ENCODE peak calls at places on chromosomes 5 and 9, in ten cellular contexts. F is body of pancreas; S is heart left ventricle; D is nephron progenitor cell; Q is breast epithelium; T is CD8-positive, alpha-beta T cell; E is endothelial cell; A is astrocyte of the cerebellum; L is HepG2; M is GM23338. X is an unnamed sample.

GRCh38 chr5:35854248-35854647 is 2.4 kb upstream of the IL7R start:
- DNase-seq in F (no peak), S (no peak), D (no peak), Q (no peak), T (peak), E (no peak), A (no peak), L (no peak), M (no peak), X (no peak)

GRCh38 chr9:125631391-125632085 is 75.5 kb downstream of the MAPKAP1 start:
- DNase-seq in F (no peak), S (no peak), D (no peak), Q (no peak), T (no peak), E (peak), A (peak), L (peak), M (peak), X (peak)

GRCh38 chr5:53170748-53171349 is 61.3 kb upstream of the MOCS2 start:
- DNase-seq in F (no peak), S (no peak), D (peak), Q (no peak), T (no peak), E (peak), A (peak), L (peak), M (peak), X (no peak)

GRCh38 chr5:98157368-98157767 is 616.1 kb upstream of the RGMB start:
- DNase-seq in F (no peak), S (no peak), D (no peak), Q (no peak), T (no peak), E (no peak), A (no peak), L (no peak), M (peak), X (no peak)

GRCh38 chr5:153654892-153655520 is 164.5 kb downstream of the GRIA1 start:
- DNase-seq in F (no peak), S (no peak), D (no peak), Q (no peak), T (no peak), E (no peak), A (no peak), L (peak), M (no peak), X (no peak)

GRCh38 chr9:37693265-37693664 is 42.5 kb downstream of the FRMPD1 start:
- DNase-seq in F (peak), S (no peak), D (no peak), Q (no peak), T (no peak), E (no peak), A (no peak), L (no peak), M (no peak), X (no peak)

GRCh38 chr9:14027114-14027812 is 286.7 kb downstream of the NFIB start:
- DNase-seq in F (peak), S (peak), D (no peak), Q (peak), T (no peak), E (peak), A (no peak), L (no peak), M (no peak), X (no peak)

GRCh38 chr9:137178201-137178938 is 6.5 kb upstream of the TMEM210 start:
- DNase-seq in F (no peak), S (no peak), D (no peak), Q (no peak), T (no peak), E (no peak), A (no peak), L (no peak), M (no peak), X (no peak)

GRCh38 chr9:109251080-109251775 is 69.6 kb downstream of the EPB41L4B start:
- DNase-seq in F (peak), S (no peak), D (no peak), Q (no peak), T (no peak), E (no peak), A (peak), L (peak), M (no peak), X (no peak)

GRCh38 chr5:179126506-179126991 is 66.4 kb downstream of the ZNF354C start:
- DNase-seq in F (peak), S (no peak), D (no peak), Q (peak), T (no peak), E (no peak), A (no peak), L (no peak), M (no peak), X (peak)

GRCh38 chr5:78293856-78294249 is 645 bp downstream of the AP3B1 start:
- DNase-seq in F (no peak), S (no peak), D (no peak), Q (no peak), T (no peak), E (no peak), A (no peak), L (no peak), M (peak), X (no peak)

GRCh38 chr5:74541381-74541781 is 99.1 kb downstream of the ENC1 start:
- DNase-seq in F (no peak), S (no peak), D (no peak), Q (no peak), T (no peak), E (no peak), A (no peak), L (no peak), M (no peak), X (no peak)

GRCh38 chr9:5851445-5851844 is 18.5 kb upstream of the ERMP1 start:
- DNase-seq in F (no peak), S (no peak), D (no peak), Q (no peak), T (peak), E (no peak), A (no peak), L (no peak), M (no peak), X (peak)

GRCh38 chr9:99387416-99387815 is 165.3 kb downstream of the SEC61B start:
- DNase-seq in F (no peak), S (no peak), D (no peak), Q (no peak), T (no peak), E (no peak), A (no peak), L (no peak), M (no peak), X (no peak)

GRCh38 chr5:168654225-168654624 is 75.1 kb upstream of the PANK3 start:
- DNase-seq in F (no peak), S (no peak), D (no peak), Q (no peak), T (no peak), E (no peak), A (no peak), L (no peak), M (no peak), X (no peak)

GRCh38 chr5:88815048-88815789 is 67.8 kb downstream of the MEF2C start:
- DNase-seq in F (no peak), S (no peak), D (no peak), Q (no peak), T (no peak), E (no peak), A (no peak), L (no peak), M (no peak), X (no peak)

GRCh38 chr9:5553211-5553610 is 42.9 kb downstream of the PDCD1LG2 start:
- DNase-seq in F (no peak), S (no peak), D (no peak), Q (no peak), T (no peak), E (no peak), A (peak), L (no peak), M (no peak), X (no peak)

GRCh38 chr9:25557645-25558300 is 120.5 kb downstream of the TUSC1 start:
- DNase-seq in F (no peak), S (no peak), D (no peak), Q (no peak), T (no peak), E (no peak), A (no peak), L (no peak), M (no peak), X (no peak)

GRCh38 chr5:172156541-172156994 is 31.5 kb downstream of the STK10 start:
- DNase-seq in F (peak), S (peak), D (no peak), Q (no peak), T (no peak), E (no peak), A (no peak), L (peak), M (no peak), X (no peak)

GRCh38 chr5:180625791-180626660 is 23.4 kb downstream of the FLT4 start:
- DNase-seq in F (no peak), S (no peak), D (no peak), Q (no peak), T (no peak), E (no peak), A (no peak), L (no peak), M (no peak), X (no peak)

GRCh38 chr9:38178282-38178681 is 109.3 kb upstream of the SHB start:
- DNase-seq in F (peak), S (no peak), D (no peak), Q (no peak), T (no peak), E (no peak), A (no peak), L (no peak), M (no peak), X (no peak)

GRCh38 chr9:14554866-14555265 is 138.4 kb downstream of the ZDHHC21 start:
- DNase-seq in F (no peak), S (no peak), D (no peak), Q (no peak), T (no peak), E (no peak), A (no peak), L (no peak), M (no peak), X (no peak)

GRCh38 chr5:160083501-160083900 is 35.7 kb downstream of the PWWP2A start:
- DNase-seq in F (no peak), S (no peak), D (no peak), Q (no peak), T (no peak), E (no peak), A (no peak), L (no peak), M (no peak), X (no peak)

GRCh38 chr9:28394774-28395173 is 821.5 kb upstream of the C9orf72 start:
- DNase-seq in F (no peak), S (no peak), D (no peak), Q (no peak), T (no peak), E (no peak), A (no peak), L (no peak), M (no peak), X (no peak)

GRCh38 chr5:75588666-75589065 is 22.6 kb upstream of the ANKDD1B start:
- DNase-seq in F (no peak), S (no peak), D (no peak), Q (no peak), T (no peak), E (no peak), A (no peak), L (no peak), M (peak), X (no peak)

GRCh38 chr9:133361507-133362092 is 5.2 kb downstream of the SURF2 start:
- DNase-seq in F (no peak), S (no peak), D (no peak), Q (no peak), T (no peak), E (no peak), A (no peak), L (no peak), M (no peak), X (no peak)

GRCh38 chr9:133362359-133363044 is 6.2 kb downstream of the SURF2 start:
- DNase-seq in F (no peak), S (no peak), D (no peak), Q (no peak), T (no peak), E (no peak), A (no peak), L (no peak), M (no peak), X (no peak)

GRCh38 chr9:133360400-133361393 is 4.3 kb downstream of the SURF2 start:
- DNase-seq in F (no peak), S (no peak), D (no peak), Q (no peak), T (no peak), E (no peak), A (no peak), L (no peak), M (no peak), X (no peak)

GRCh38 chr9:133357656-133358055 is 1.3 kb downstream of the SURF2 start:
- DNase-seq in F (no peak), S (no peak), D (no peak), Q (no peak), T (no peak), E (no peak), A (no peak), L (no peak), M (no peak), X (no peak)

GRCh38 chr9:133359420-133360175 is 3.2 kb downstream of the SURF2 start:
- DNase-seq in F (no peak), S (no peak), D (peak), Q (no peak), T (no peak), E (peak), A (no peak), L (peak), M (peak), X (no peak)
- TF ChIP-seq CTCF in F (peak), S (no peak), D (no peak), Q (no peak), T (no peak), E (no peak), A (peak), L (peak), M (peak), X (no peak)

DNA sequence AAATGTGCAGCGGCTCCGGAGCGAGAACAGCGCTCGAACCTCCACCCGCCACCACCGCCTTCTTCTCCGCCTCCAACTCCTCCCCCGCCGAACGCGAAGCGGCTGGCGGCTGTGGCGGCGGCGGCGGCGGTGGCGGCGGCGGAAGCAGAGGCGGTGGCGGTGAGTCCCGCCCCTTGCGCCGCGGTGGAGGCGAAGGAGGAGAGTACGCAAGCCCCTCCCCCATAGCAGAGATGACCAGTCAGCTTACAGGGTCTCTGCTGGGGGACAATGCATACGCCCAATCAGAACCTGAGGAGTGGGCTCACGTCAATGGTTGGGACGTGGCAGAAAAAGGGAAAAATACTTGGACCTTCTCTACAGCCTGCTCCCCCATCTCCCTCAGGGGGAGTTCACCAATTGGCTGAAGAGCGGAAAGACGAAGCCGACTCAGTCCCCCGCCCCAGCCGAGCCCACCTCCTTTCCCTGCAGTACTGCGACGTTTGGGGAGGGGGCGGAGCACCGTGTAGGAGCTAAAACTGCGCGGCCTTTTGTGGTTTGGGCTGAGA is at the start of gene PJA2:
- DNase-seq in F (peak), S (peak), D (peak), Q (peak), T (peak), E (peak), A (peak), L (peak), M (peak), X (peak)
- TF ChIP-seq CTCF in F (peak), S (peak), D (no peak), Q (peak), T (peak), E (peak), A (peak), L (no peak), M (no peak), X (peak)

GRCh38 chr5:135662683-135663082 is 83.9 kb upstream of the CXCL14 start:
- DNase-seq in F (no peak), S (no peak), D (no peak), Q (no peak), T (no peak), E (no peak), A (no peak), L (no peak), M (peak), X (no peak)
- TF ChIP-seq CTCF in F (no peak), S (no peak), D (no peak), Q (no peak), T (no peak), E (no peak), A (no peak), L (no peak), M (peak), X (no peak)

DNA sequence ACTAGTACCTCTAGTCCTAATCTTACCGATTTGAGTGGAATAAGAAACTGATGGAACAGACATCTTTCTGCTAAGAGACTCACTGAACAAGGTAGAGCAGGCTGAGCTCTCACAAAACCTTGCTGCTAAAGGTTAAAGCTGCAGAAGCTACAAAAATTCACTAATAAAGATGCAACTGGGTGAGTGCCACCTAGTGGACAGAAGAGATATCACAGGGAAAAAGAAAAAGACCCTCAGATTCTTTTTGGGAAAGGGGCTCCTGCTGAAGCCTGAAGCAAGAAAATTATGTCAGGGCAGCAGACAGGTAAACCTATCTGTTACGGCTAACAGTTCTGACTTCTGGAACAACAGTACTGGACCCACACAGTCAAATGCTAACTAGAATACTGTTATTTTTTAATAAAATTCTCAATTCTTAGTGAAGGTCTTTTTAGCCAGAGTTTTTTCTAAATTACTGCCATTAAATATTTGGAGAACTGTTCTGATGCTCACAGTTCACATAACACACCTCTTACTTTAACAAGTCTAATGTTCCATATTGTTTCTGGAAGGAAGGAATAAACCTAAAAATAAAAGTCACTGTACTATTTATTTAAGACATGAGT is 51.2 kb downstream of the DIAPH1 start:
- DNase-seq in F (no peak), S (no peak), D (peak), Q (no peak), T (no peak), E (no peak), A (no peak), L (no peak), M (peak), X (no peak)
- TF ChIP-seq CTCF in F (peak), S (peak), D (peak), Q (peak), T (peak), E (peak), A (peak), L (peak), M (peak), X (peak)

GRCh38 chr5:141476132-141476909 is 555 bp downstream of the PCDHGC3 start:
- DNase-seq in F (peak), S (peak), D (peak), Q (no peak), T (no peak), E (peak), A (peak), L (no peak), M (peak), X (no peak)

GRCh38 chr5:141479776-141480175 is 4.0 kb downstream of the PCDHGC3 start:
- DNase-seq in F (no peak), S (no peak), D (no peak), Q (no peak), T (no peak), E (no peak), A (no peak), L (no peak), M (no peak), X (no peak)

GRCh38 chr5:141477169-141477568 is 1.4 kb downstream of the PCDHGC3 start:
- DNase-seq in F (no peak), S (no peak), D (no peak), Q (no peak), T (no peak), E (no peak), A (no peak), L (no peak), M (no peak), X (no peak)

GRCh38 chr5:141477815-141478214 is 2.0 kb downstream of the PCDHGC3 start:
- DNase-seq in F (no peak), S (no peak), D (no peak), Q (no peak), T (no peak), E (no peak), A (no peak), L (no peak), M (no peak), X (no peak)

GRCh38 chr5:141478321-141478945 is 2.7 kb downstream of the PCDHGC3 start:
- DNase-seq in F (peak), S (no peak), D (no peak), Q (peak), T (no peak), E (no peak), A (no peak), L (no peak), M (peak), X (no peak)
- TF ChIP-seq CTCF in F (peak), S (no peak), D (no peak), Q (peak), T (no peak), E (peak), A (peak), L (no peak), M (peak), X (no peak)

X was measured in CD14-positive monocyte.